ENCODE peak calls at places on chromosome 16, in seven cellular contexts. D is HCT116; R is transverse colon; W is kidney; E is esophagus muscularis mucosa; Q is A549; G is CD8-positive, alpha-beta memory T cell. C is an unnamed sample. For H3K4me1, the result is how much of the 10 kb centered on the place peaks cover.

GRCh38 chr16:48612621-48613020 is 2.6 kb upstream of the N4BP1 start:
- DNase-seq in G (peak), R (no peak), D (no peak), W (no peak), E (no peak), Q (no peak), C (no peak)

GRCh38 chr16:11232852-11233726 is 22.9 kb downstream of the SOCS1 start:
- DNase-seq in Q (no peak), R (peak), D (no peak), E (no peak), W (peak), G (peak), C (peak)

GRCh38 chr16:55664786-55665407 is 9.1 kb downstream of the SLC6A2 start:
- DNase-seq in E (no peak), W (no peak), G (no peak), R (no peak), Q (no peak), D (no peak), C (no peak)

GRCh38 chr16:47886631-47887415 is 269.0 kb downstream of the ABCC12 start:
- DNase-seq in R (no peak), D (no peak), W (no peak), G (no peak), Q (no peak), E (peak), C (no peak)

GRCh38 chr16:84527486-84528269 is 23.2 kb upstream of the MEAK7 start:
- DNase-seq in W (no peak), R (no peak), Q (no peak), D (no peak), E (no peak), G (no peak), C (no peak)

GRCh38 chr16:88649924-88650748 is 717 bp downstream of the CYBA start:
- DNase-seq in R (peak), W (peak), E (no peak), Q (no peak), G (peak), D (no peak), C (peak)

GRCh38 chr16:20707461-20707860 is 10.0 kb upstream of the ACSM1 start:
- DNase-seq in Q (no peak), D (no peak), G (no peak), E (no peak), R (no peak), W (no peak), C (no peak)

GRCh38 chr16:17939723-17940122 is 396.8 kb downstream of the NPIPA8 start:
- DNase-seq in G (no peak), Q (no peak), E (no peak), D (no peak), W (no peak), R (no peak), C (no peak)

GRCh38 chr16:81551141-81551808 is 106.7 kb downstream of the CMIP start:
- DNase-seq in G (no peak), D (no peak), W (no peak), E (no peak), R (no peak), Q (no peak), C (no peak)

GRCh38 chr16:65214196-65214595 is 92.3 kb upstream of the CDH11 start:
- DNase-seq in Q (no peak), R (no peak), W (no peak), G (no peak), E (no peak), D (no peak), C (no peak)

GRCh38 chr16:3469736-3470135 is 25.6 kb downstream of the C16orf90 start:
- DNase-seq in R (no peak), G (peak), D (no peak), Q (no peak), W (peak), E (no peak), C (no peak)

GRCh38 chr16:28977703-28978641 is 3.4 kb downstream of the SPNS1 start:
- DNase-seq in Q (no peak), D (no peak), R (no peak), W (no peak), E (no peak), G (no peak), C (no peak)

GRCh38 chr16:72932050-72932449 is 115.9 kb downstream of the ZFHX3 start:
- DNase-seq in R (no peak), D (no peak), W (no peak), Q (no peak), E (no peak), G (no peak), C (no peak)

GRCh38 chr16:82684246-82684645 is 57.5 kb downstream of the CDH13 start:
- DNase-seq in G (no peak), W (no peak), R (no peak), D (no peak), E (no peak), Q (no peak), C (no peak)

GRCh38 chr16:88376053-88376834 is 6.5 kb upstream of the ZNF469 start:
- DNase-seq in W (peak), R (no peak), E (no peak), G (peak), Q (no peak), D (no peak), C (no peak)

GRCh38 chr16:88792078-88792550 is 7.1 kb upstream of the PIEZO1 start:
- DNase-seq in R (no peak), E (no peak), G (no peak), W (no peak), Q (no peak), D (no peak), C (no peak)

GRCh38 chr16:19068237-19068815 is 912 bp downstream of the COQ7 start:
- DNase-seq in E (no peak), R (no peak), Q (no peak), W (no peak), D (no peak), G (no peak), C (no peak)

GRCh38 chr16:72092832-72093447 is 480 bp downstream of the TXNL4B start:
- DNase-seq in D (no peak), Q (peak), R (no peak), W (no peak), G (no peak), E (no peak), C (no peak)

GRCh38 chr16:30746638-30747160 is 1.5 kb upstream of the PHKG2 start:
- DNase-seq in W (no peak), R (no peak), Q (no peak), D (no peak), E (no peak), G (no peak), C (no peak)

GRCh38 chr16:20743591-20743990 is 2.0 kb upstream of the THUMPD1 start:
- DNase-seq in R (no peak), E (no peak), G (no peak), W (no peak), D (no peak), Q (no peak), C (no peak)

GRCh38 chr16:47492428-47493357 is 31.6 kb downstream of the PHKB start:
- DNase-seq in E (no peak), R (peak), G (no peak), Q (no peak), W (peak), D (no peak), C (no peak)

GRCh38 chr16:75252946-75253911 is 1.8 kb upstream of the BCAR1 start:
- DNase-seq in E (no peak), R (no peak), D (no peak), W (peak), G (no peak), Q (no peak), C (no peak)

GRCh38 chr16:14309906-14310305 is 238.8 kb downstream of the MRTFB start:
- DNase-seq in G (no peak), W (no peak), D (no peak), Q (peak), E (no peak), R (no peak), C (no peak)

GRCh38 chr16:20807822-20808207 is 1.5 kb downstream of the REXO5 start:
- DNase-seq in W (no peak), D (no peak), E (no peak), Q (no peak), G (no peak), R (no peak), C (no peak)

GRCh38 chr16:84052071-84052622 is 9.6 kb upstream of the SLC38A8 start:
- DNase-seq in W (peak), E (no peak), G (no peak), R (no peak), D (no peak), Q (no peak), C (peak)

GRCh38 chr16:74304164-74304834 is 7.7 kb downstream of the PSMD7 start:
- DNase-seq in R (no peak), G (no peak), E (no peak), Q (peak), D (no peak), W (no peak), C (no peak)

GRCh38 chr16:87757841-87758426 is 7.9 kb downstream of the KLHDC4 start:
- DNase-seq in R (no peak), G (no peak), E (no peak), W (no peak), D (no peak), Q (peak), C (no peak)

GRCh38 chr16:31707743-31708335 is 165.8 kb upstream of the ZNF267 start:
- DNase-seq in E (no peak), G (no peak), R (no peak), D (no peak), W (no peak), Q (no peak), C (no peak)

GRCh38 chr16:1708768-1709180 is 2.8 kb downstream of the MAPK8IP3 start:
- DNase-seq in R (no peak), Q (no peak), G (peak), D (no peak), W (no peak), E (no peak), C (no peak)
- H3K4me3 ChIP-seq in R (no peak), Q (no peak), G (no peak), D (no peak), W (no peak), E (no peak), C (no peak)

GRCh38 chr16:57284206-57284951 is at the start of gene PLLP:
- DNase-seq in E (no peak), D (no peak), R (peak), W (peak), G (no peak), Q (peak), C (peak)

GRCh38 chr16:57284952-57285263 is 436 bp upstream of the PLLP start:
- DNase-seq in D (no peak), R (no peak), G (peak), Q (no peak), W (no peak), E (no peak), C (no peak)

GRCh38 chr16:57283956-57284205 is 591 bp downstream of the PLLP start:
- DNase-seq in W (no peak), G (no peak), E (no peak), Q (no peak), D (no peak), R (no peak), C (no peak)

GRCh38 chr16:57283214-57283955 is 1.1 kb downstream of the PLLP start:
- DNase-seq in G (no peak), W (peak), R (no peak), D (no peak), Q (no peak), E (no peak), C (peak)

GRCh38 chr16:57285379-57285778 is 907 bp upstream of the PLLP start:
- DNase-seq in W (no peak), D (no peak), Q (no peak), R (no peak), G (peak), E (no peak), C (no peak)
- H3K4me1 ChIP-seq in W (under half), D (under half), Q (under half), R (under half), G (under half), E (under half), C (under half)

GRCh38 chr16:90020260-90020837 is 1.1 kb upstream of the DBNDD1 start:
- DNase-seq in E (no peak), Q (no peak), G (no peak), R (no peak), D (no peak), W (no peak), C (no peak)
- H3K4me3 ChIP-seq in E (peak), Q (peak), G (no peak), R (peak), D (peak), W (peak), C (no peak)

GRCh38 chr16:2008009-2008526 is 1.6 kb downstream of the ZNF598 start:
- DNase-seq in W (peak), E (no peak), R (peak), Q (no peak), G (no peak), D (no peak), C (no peak)
- H3K4me1 ChIP-seq in W (under half), E (half or more), R (under half), Q (half or more), G (under half), D (under half), C (half or more)

DNA sequence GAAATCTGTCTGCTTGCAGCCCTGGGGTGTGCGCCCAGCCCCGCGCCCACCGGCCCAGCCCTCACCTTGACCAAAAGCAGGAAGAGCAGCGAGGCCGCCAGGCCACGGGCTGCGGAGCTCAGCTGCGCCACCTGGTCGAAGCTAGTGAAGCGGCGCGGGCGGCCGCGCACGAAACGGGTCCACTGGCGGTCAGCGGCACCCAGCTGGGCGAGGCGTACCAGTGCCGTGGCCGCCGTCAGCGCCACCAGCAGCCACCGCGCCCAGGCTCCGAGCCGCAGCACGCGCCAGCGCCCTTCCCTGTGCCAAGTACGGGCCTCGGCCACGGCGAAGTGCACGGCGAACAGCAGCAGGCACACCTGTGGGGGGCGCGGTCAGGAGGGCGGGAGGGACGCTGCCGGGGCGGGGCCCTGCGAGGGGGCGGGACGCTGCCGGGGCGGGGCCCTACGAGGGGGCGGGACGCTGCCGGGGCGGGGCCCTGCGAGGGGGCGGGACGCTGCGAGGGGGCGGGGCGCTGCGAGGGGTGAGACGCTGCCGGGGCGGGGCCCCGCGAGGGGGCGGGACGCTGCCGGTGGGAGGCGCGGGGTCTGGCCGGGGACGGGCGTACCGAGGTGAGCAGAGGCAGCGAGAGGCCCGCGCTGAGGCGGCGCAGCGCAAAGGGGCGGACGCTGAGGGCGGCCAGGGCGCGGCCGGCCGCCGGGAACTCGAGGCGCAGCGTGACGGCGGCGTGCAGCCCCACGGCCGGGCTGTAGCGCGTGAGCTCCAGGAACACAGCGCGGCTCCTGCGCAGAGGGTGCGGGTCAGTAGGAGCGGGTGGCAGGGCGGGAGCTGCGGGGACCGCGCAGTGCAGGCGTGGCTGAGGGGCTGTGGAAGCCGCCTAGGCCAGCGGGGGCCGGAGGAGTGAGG is 43.3 kb downstream of the TSC2 start:
- DNase-seq in D (peak), R (peak), W (peak), Q (peak), G (no peak), E (no peak), C (peak)
- H3K4me3 ChIP-seq in D (peak), R (peak), W (peak), Q (no peak), G (no peak), E (no peak), C (peak)

C was measured in Peyer's patch.